ENCODE peak calls at places on chromosomes 4 and X, in nine cellular contexts. One of them, this sample, is unnamed.

GRCh38 chrX:102835504-102836146 is 101.4 kb upstream of the RAB40AL start:
- DNase-seq in fibroblast of lung: no peak
- DNase-seq in WTC11: peak
- DNase-seq in type B pancreatic cell: no peak
- DNase-seq in B cell: no peak
- DNase-seq in transverse colon: no peak
- DNase-seq in AG09309: no peak
- DNase-seq in endothelial cell: peak
- DNase-seq in epithelial cell of proximal tubule: no peak
- DNase-seq in this sample: no peak

GRCh38 chr4:119011607-119011988 is 122.9 kb downstream of the SYNPO2 start:
- DNase-seq in fibroblast of lung: no peak
- DNase-seq in WTC11: no peak
- DNase-seq in type B pancreatic cell: no peak
- DNase-seq in B cell: no peak
- DNase-seq in transverse colon: no peak
- DNase-seq in AG09309: no peak
- DNase-seq in endothelial cell: no peak
- DNase-seq in epithelial cell of proximal tubule: no peak
- DNase-seq in this sample: no peak

GRCh38 chr4:932713-933070 is 432 bp downstream of the TMEM175 start:
- DNase-seq in fibroblast of lung: no peak
- DNase-seq in WTC11: no peak
- DNase-seq in type B pancreatic cell: no peak
- DNase-seq in B cell: peak
- DNase-seq in transverse colon: no peak
- DNase-seq in AG09309: no peak
- DNase-seq in endothelial cell: peak
- DNase-seq in epithelial cell of proximal tubule: no peak
- DNase-seq in this sample: no peak

GRCh38 chrX:111164728-111165127 is 68.7 kb downstream of the PAK3 start:
- DNase-seq in fibroblast of lung: no peak
- DNase-seq in WTC11: no peak
- DNase-seq in type B pancreatic cell: no peak
- DNase-seq in B cell: no peak
- DNase-seq in transverse colon: no peak
- DNase-seq in AG09309: no peak
- DNase-seq in endothelial cell: peak
- DNase-seq in epithelial cell of proximal tubule: no peak
- DNase-seq in this sample: no peak

GRCh38 chr4:169657470-169658107 is 37.2 kb downstream of the CLCN3 start:
- DNase-seq in fibroblast of lung: no peak
- DNase-seq in WTC11: no peak
- DNase-seq in type B pancreatic cell: no peak
- DNase-seq in B cell: no peak
- DNase-seq in transverse colon: no peak
- DNase-seq in AG09309: no peak
- DNase-seq in endothelial cell: no peak
- DNase-seq in epithelial cell of proximal tubule: no peak
- DNase-seq in this sample: no peak

GRCh38 chrX:84046403-84046984 is 141.5 kb downstream of the RPS6KA6 start:
- DNase-seq in fibroblast of lung: peak
- DNase-seq in WTC11: peak
- DNase-seq in type B pancreatic cell: peak
- DNase-seq in B cell: no peak
- DNase-seq in transverse colon: no peak
- DNase-seq in AG09309: no peak
- DNase-seq in endothelial cell: peak
- DNase-seq in epithelial cell of proximal tubule: no peak
- DNase-seq in this sample: peak

GRCh38 chr4:150006197-150006596 is 72.0 kb upstream of the DCLK2 start:
- DNase-seq in fibroblast of lung: peak
- DNase-seq in WTC11: no peak
- DNase-seq in type B pancreatic cell: no peak
- DNase-seq in B cell: no peak
- DNase-seq in transverse colon: no peak
- DNase-seq in AG09309: no peak
- DNase-seq in endothelial cell: no peak
- DNase-seq in epithelial cell of proximal tubule: no peak
- DNase-seq in this sample: no peak

GRCh38 chr4:53705151-53705764 is 114.0 kb upstream of the LNX1 start:
- DNase-seq in fibroblast of lung: no peak
- DNase-seq in WTC11: no peak
- DNase-seq in type B pancreatic cell: no peak
- DNase-seq in B cell: no peak
- DNase-seq in transverse colon: no peak
- DNase-seq in AG09309: no peak
- DNase-seq in endothelial cell: no peak
- DNase-seq in epithelial cell of proximal tubule: no peak
- DNase-seq in this sample: no peak

GRCh38 chr4:152385551-152385950 is 150.3 kb downstream of the FBXW7 start:
- DNase-seq in fibroblast of lung: peak
- DNase-seq in WTC11: no peak
- DNase-seq in type B pancreatic cell: no peak
- DNase-seq in B cell: no peak
- DNase-seq in transverse colon: no peak
- DNase-seq in AG09309: no peak
- DNase-seq in endothelial cell: no peak
- DNase-seq in epithelial cell of proximal tubule: no peak
- DNase-seq in this sample: no peak

GRCh38 chr4:152957437-152958185 is 21.5 kb downstream of the FHDC1 start:
- DNase-seq in fibroblast of lung: no peak
- DNase-seq in WTC11: no peak
- DNase-seq in type B pancreatic cell: no peak
- DNase-seq in B cell: no peak
- DNase-seq in transverse colon: peak
- DNase-seq in AG09309: no peak
- DNase-seq in endothelial cell: no peak
- DNase-seq in epithelial cell of proximal tubule: no peak
- DNase-seq in this sample: no peak

GRCh38 chr4:147408189-147408588 is 72.7 kb upstream of the EDNRA start:
- DNase-seq in fibroblast of lung: no peak
- DNase-seq in WTC11: no peak
- DNase-seq in type B pancreatic cell: no peak
- DNase-seq in B cell: no peak
- DNase-seq in transverse colon: no peak
- DNase-seq in AG09309: no peak
- DNase-seq in endothelial cell: no peak
- DNase-seq in epithelial cell of proximal tubule: no peak
- DNase-seq in this sample: no peak

GRCh38 chrX:42941671-42942070 is 163.7 kb upstream of the PPP1R2C start:
- DNase-seq in fibroblast of lung: no peak
- DNase-seq in WTC11: no peak
- DNase-seq in type B pancreatic cell: no peak
- DNase-seq in B cell: no peak
- DNase-seq in transverse colon: no peak
- DNase-seq in AG09309: no peak
- DNase-seq in endothelial cell: no peak
- DNase-seq in epithelial cell of proximal tubule: no peak
- DNase-seq in this sample: no peak

GRCh38 chr4:68344049-68344448 is 5.8 kb downstream of the YTHDC1 start:
- DNase-seq in fibroblast of lung: no peak
- DNase-seq in WTC11: no peak
- DNase-seq in type B pancreatic cell: no peak
- DNase-seq in B cell: no peak
- DNase-seq in transverse colon: no peak
- DNase-seq in AG09309: no peak
- DNase-seq in endothelial cell: no peak
- DNase-seq in epithelial cell of proximal tubule: no peak
- DNase-seq in this sample: no peak

GRCh38 chr4:53068755-53069154 is 206.6 kb downstream of the RASL11B start:
- DNase-seq in fibroblast of lung: peak
- DNase-seq in WTC11: no peak
- DNase-seq in type B pancreatic cell: no peak
- DNase-seq in B cell: no peak
- DNase-seq in transverse colon: no peak
- DNase-seq in AG09309: no peak
- DNase-seq in endothelial cell: no peak
- DNase-seq in epithelial cell of proximal tubule: no peak
- DNase-seq in this sample: no peak

GRCh38 chr4:98555798-98556445 is 102.5 kb downstream of the TSPAN5 start:
- DNase-seq in fibroblast of lung: peak
- DNase-seq in WTC11: no peak
- DNase-seq in type B pancreatic cell: no peak
- DNase-seq in B cell: no peak
- DNase-seq in transverse colon: no peak
- DNase-seq in AG09309: no peak
- DNase-seq in endothelial cell: no peak
- DNase-seq in epithelial cell of proximal tubule: no peak
- DNase-seq in this sample: no peak

DNA sequence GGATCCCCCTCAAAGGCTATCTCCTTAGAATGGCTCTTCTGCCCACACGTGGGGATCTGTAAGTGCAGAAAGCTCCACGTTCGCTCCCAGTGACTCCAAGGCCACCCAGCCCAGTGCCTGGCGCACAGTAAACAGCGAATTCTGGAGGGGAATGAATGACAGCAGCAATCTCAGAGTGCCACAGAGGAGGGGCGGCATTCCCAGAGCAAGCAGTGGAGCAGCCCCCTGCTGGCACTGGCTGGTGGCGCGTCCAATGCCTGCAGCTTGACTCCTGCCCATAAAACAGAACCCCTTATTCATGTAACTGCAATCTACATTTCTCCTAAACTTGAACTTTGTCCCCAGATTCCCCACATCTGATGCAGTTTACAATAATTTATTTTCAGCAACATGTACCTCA is 6.9 kb upstream of the HELT start:
- DNase-seq in fibroblast of lung: no peak
- DNase-seq in WTC11: peak
- DNase-seq in type B pancreatic cell: no peak
- DNase-seq in B cell: no peak
- DNase-seq in transverse colon: no peak
- DNase-seq in AG09309: no peak
- DNase-seq in endothelial cell: peak
- DNase-seq in epithelial cell of proximal tubule: no peak
- DNase-seq in this sample: no peak
- TF ChIP-seq CTCF in fibroblast of lung: peak
- TF ChIP-seq CTCF in WTC11: peak
- TF ChIP-seq CTCF in type B pancreatic cell: peak
- TF ChIP-seq CTCF in B cell: peak
- TF ChIP-seq CTCF in transverse colon: peak
- TF ChIP-seq CTCF in AG09309: peak
- TF ChIP-seq CTCF in endothelial cell: peak
- TF ChIP-seq CTCF in epithelial cell of proximal tubule: peak
- TF ChIP-seq CTCF in this sample: no peak

DNA sequence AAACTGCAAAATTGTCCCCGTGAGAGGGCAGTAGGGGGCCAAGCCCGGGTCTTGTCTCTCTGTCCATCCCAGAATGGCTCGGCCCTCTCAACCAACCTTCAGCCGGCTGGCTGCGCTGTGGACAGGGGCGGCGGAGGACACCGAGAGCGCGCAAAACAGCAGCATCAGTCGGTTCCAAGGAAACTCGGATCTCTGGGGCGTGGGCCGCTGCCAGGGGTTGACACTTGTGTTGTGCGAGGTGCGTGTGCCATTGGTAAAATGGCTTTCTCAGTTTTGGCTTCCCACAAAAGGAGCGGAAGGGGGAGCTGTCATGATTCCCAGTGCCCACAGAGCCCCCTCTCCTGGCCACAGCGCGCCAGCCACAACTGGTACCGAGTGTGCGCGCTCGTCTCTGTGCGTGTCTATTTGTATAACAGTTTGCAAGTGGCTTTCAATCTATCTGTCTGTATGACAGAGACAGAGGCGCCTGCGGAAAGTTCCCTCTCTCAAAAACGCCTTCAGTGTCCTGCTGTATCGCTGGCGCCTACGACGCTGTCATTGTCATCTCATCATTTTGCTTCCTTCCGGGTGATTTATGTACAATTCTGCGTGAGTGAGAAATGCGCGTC is 1.9 kb downstream of the DKK2 start:
- DNase-seq in fibroblast of lung: peak
- DNase-seq in WTC11: peak
- DNase-seq in type B pancreatic cell: peak
- DNase-seq in B cell: no peak
- DNase-seq in transverse colon: peak
- DNase-seq in AG09309: no peak
- DNase-seq in endothelial cell: peak
- DNase-seq in epithelial cell of proximal tubule: no peak
- DNase-seq in this sample: peak
- TF ChIP-seq CTCF in fibroblast of lung: peak
- TF ChIP-seq CTCF in WTC11: no peak
- TF ChIP-seq CTCF in type B pancreatic cell: peak
- TF ChIP-seq CTCF in B cell: no peak
- TF ChIP-seq CTCF in transverse colon: no peak
- TF ChIP-seq CTCF in AG09309: peak
- TF ChIP-seq CTCF in endothelial cell: peak
- TF ChIP-seq CTCF in epithelial cell of proximal tubule: peak
- TF ChIP-seq CTCF in this sample: no peak

GRCh38 chrX:1592863-1593201 is 1.4 kb downstream of the AKAP17A start:
- DNase-seq in fibroblast of lung: no peak
- DNase-seq in WTC11: no peak
- DNase-seq in type B pancreatic cell: no peak
- DNase-seq in B cell: peak
- DNase-seq in transverse colon: no peak
- DNase-seq in AG09309: no peak
- DNase-seq in endothelial cell: no peak
- DNase-seq in epithelial cell of proximal tubule: no peak
- DNase-seq in this sample: peak

GRCh38 chrX:1591863-1592127 is 391 bp downstream of the AKAP17A start:
- DNase-seq in fibroblast of lung: no peak
- DNase-seq in WTC11: no peak
- DNase-seq in type B pancreatic cell: no peak
- DNase-seq in B cell: no peak
- DNase-seq in transverse colon: no peak
- DNase-seq in AG09309: no peak
- DNase-seq in endothelial cell: no peak
- DNase-seq in epithelial cell of proximal tubule: no peak
- DNase-seq in this sample: no peak

GRCh38 chrX:1589356-1590130 is 1.9 kb upstream of the AKAP17A start:
- DNase-seq in fibroblast of lung: no peak
- DNase-seq in WTC11: no peak
- DNase-seq in type B pancreatic cell: no peak
- DNase-seq in B cell: no peak
- DNase-seq in transverse colon: no peak
- DNase-seq in AG09309: no peak
- DNase-seq in endothelial cell: no peak
- DNase-seq in epithelial cell of proximal tubule: no peak
- DNase-seq in this sample: no peak

GRCh38 chrX:1592128-1592862 is 891 bp downstream of the AKAP17A start:
- DNase-seq in fibroblast of lung: peak
- DNase-seq in WTC11: peak
- DNase-seq in type B pancreatic cell: no peak
- DNase-seq in B cell: no peak
- DNase-seq in transverse colon: peak
- DNase-seq in AG09309: no peak
- DNase-seq in endothelial cell: peak
- DNase-seq in epithelial cell of proximal tubule: no peak
- DNase-seq in this sample: peak

GRCh38 chrX:1591102-1591862 is at the start of gene AKAP17A:
- DNase-seq in fibroblast of lung: peak
- DNase-seq in WTC11: peak
- DNase-seq in type B pancreatic cell: peak
- DNase-seq in B cell: peak
- DNase-seq in transverse colon: peak
- DNase-seq in AG09309: peak
- DNase-seq in endothelial cell: peak
- DNase-seq in epithelial cell of proximal tubule: peak
- DNase-seq in this sample: peak
- TF ChIP-seq CTCF in fibroblast of lung: no peak
- TF ChIP-seq CTCF in WTC11: no peak
- TF ChIP-seq CTCF in type B pancreatic cell: peak
- TF ChIP-seq CTCF in B cell: peak
- TF ChIP-seq CTCF in transverse colon: no peak
- TF ChIP-seq CTCF in AG09309: no peak
- TF ChIP-seq CTCF in endothelial cell: no peak
- TF ChIP-seq CTCF in epithelial cell of proximal tubule: no peak
- TF ChIP-seq CTCF in this sample: peak

GRCh38 chrX:104482757-104483156 is 83.2 kb upstream of the IL1RAPL2 start:
- DNase-seq in fibroblast of lung: no peak
- DNase-seq in WTC11: no peak
- DNase-seq in type B pancreatic cell: no peak
- DNase-seq in B cell: no peak
- DNase-seq in transverse colon: no peak
- DNase-seq in AG09309: no peak
- DNase-seq in endothelial cell: no peak
- DNase-seq in epithelial cell of proximal tubule: no peak
- DNase-seq in this sample: no peak
- TF ChIP-seq CTCF in fibroblast of lung: no peak
- TF ChIP-seq CTCF in WTC11: no peak
- TF ChIP-seq CTCF in type B pancreatic cell: peak
- TF ChIP-seq CTCF in B cell: no peak
- TF ChIP-seq CTCF in transverse colon: no peak
- TF ChIP-seq CTCF in AG09309: peak
- TF ChIP-seq CTCF in endothelial cell: no peak
- TF ChIP-seq CTCF in epithelial cell of proximal tubule: peak
- TF ChIP-seq CTCF in this sample: no peak

This sample was measured in GM13976.